ENCODE peak calls at places on chromosomes 5 and 9, in nine cellular contexts. F, Z, E, T, Q, V, K, A and D are unnamed samples.
A peak's percentile ranks its signal among the peaks of the same experiment; 100 is the strongest.

GRCh38 chr9:125659201-125659840 is 47.7 kb downstream of the MAPKAP1 start:
- DNase-seq in F (peak; percentile 38), Z (no peak), E (no peak), T (no peak), Q (no peak), V (no peak), K (no peak), A (no peak), D (no peak)

GRCh38 chr9:31336391-31336790 is 1048.1 kb upstream of the ACO1 start:
- DNase-seq in F (no peak), Z (no peak), E (no peak), T (no peak), Q (no peak), V (no peak), K (no peak), A (no peak), D (no peak)

GRCh38 chr9:115182264-115182663 is 64.3 kb upstream of the TNC start:
- DNase-seq in F (no peak), Z (no peak), E (no peak), T (no peak), Q (no peak), V (no peak), K (no peak), A (no peak), D (peak; percentile 33)

GRCh38 chr5:17248999-17249634 is 31.7 kb downstream of the BASP1 start:
- DNase-seq in F (peak; percentile 99), Z (no peak), E (no peak), T (peak; percentile 60), Q (no peak), V (peak; percentile 99), K (no peak), A (peak; percentile 84), D (no peak)

GRCh38 chr5:88452820-88453219 is 184.2 kb upstream of the TMEM161B start:
- DNase-seq in F (peak; percentile 4), Z (no peak), E (no peak), T (peak; percentile 49), Q (no peak), V (no peak), K (peak; percentile 27), A (no peak), D (peak; percentile 10)

GRCh38 chr5:36606437-36607113 is at the start of gene SLC1A3:
- DNase-seq in F (peak; percentile 68), Z (peak; percentile 74), E (no peak), T (peak; percentile 79), Q (peak; percentile 76), V (peak; percentile 79), K (peak; percentile 85), A (peak; percentile 85), D (peak; percentile 84)

GRCh38 chr5:52987711-52988329 is 1.3 kb upstream of the ITGA2 start:
- DNase-seq in F (peak; percentile 68), Z (peak; percentile 93), E (no peak), T (peak; percentile 69), Q (no peak), V (no peak), K (no peak), A (peak; percentile 100), D (no peak)

GRCh38 chr9:36319806-36320205 is 61.6 kb upstream of the GNE start:
- DNase-seq in F (no peak), Z (no peak), E (no peak), T (peak; percentile 68), Q (no peak), V (no peak), K (no peak), A (peak; percentile 90), D (no peak)

GRCh38 chr9:71766663-71767062 is 1.6 kb downstream of the CEMIP2 start:
- DNase-seq in F (no peak), Z (no peak), E (no peak), T (peak; percentile 70), Q (no peak), V (no peak), K (no peak), A (peak; percentile 74), D (no peak)

GRCh38 chr9:36836486-36836885 is 197.6 kb downstream of the PAX5 start:
- DNase-seq in F (no peak), Z (no peak), E (no peak), T (no peak), Q (no peak), V (no peak), K (no peak), A (no peak), D (no peak)

GRCh38 chr9:94175669-94176068 is 83.4 kb upstream of the ZNF169 start:
- DNase-seq in F (peak; percentile 26), Z (no peak), E (no peak), T (no peak), Q (no peak), V (no peak), K (no peak), A (no peak), D (no peak)

GRCh38 chr9:77099388-77099787 is 77.9 kb upstream of the VPS13A start:
- DNase-seq in F (no peak), Z (no peak), E (no peak), T (no peak), Q (no peak), V (no peak), K (no peak), A (no peak), D (no peak)

GRCh38 chr5:99020698-99021048 is 91.9 kb upstream of the CHD1 start:
- DNase-seq in F (no peak), Z (no peak), E (no peak), T (peak; percentile 24), Q (no peak), V (no peak), K (no peak), A (no peak), D (no peak)

GRCh38 chr5:124457901-124458300 is 288.5 kb downstream of the ZNF608 start:
- DNase-seq in F (no peak), Z (no peak), E (no peak), T (no peak), Q (no peak), V (no peak), K (no peak), A (no peak), D (no peak)
- H3K4me2 ChIP-seq in F (no peak overlapping the region), Z (no peak overlapping the region), E (no peak overlapping the region), T (no peak overlapping the region), Q (no peak overlapping the region), V (no peak overlapping the region), K (no peak overlapping the region), A (no peak overlapping the region), D (no peak overlapping the region)

GRCh38 chr9:131727184-131727785 is 12.6 kb downstream of the RAPGEF1 start:
- DNase-seq in F (peak; percentile 24), Z (no peak), E (no peak), T (peak; percentile 35), Q (no peak), V (peak; percentile 43), K (no peak), A (no peak), D (no peak)
- H4K20me1 ChIP-seq in F (peaks cover 65% of the 10 kb centered on the region), Z (no peaks in the 10 kb centered on the region), E (peaks cover 30% of the 10 kb centered on the region), T (peaks cover 30% of the 10 kb centered on the region), Q (no peaks in the 10 kb centered on the region), V (no peaks in the 10 kb centered on the region), K (peaks cover 34% of the 10 kb centered on the region), A (peaks cover 13% of the 10 kb centered on the region), D (peaks cover 23% of the 10 kb centered on the region)

DNA sequence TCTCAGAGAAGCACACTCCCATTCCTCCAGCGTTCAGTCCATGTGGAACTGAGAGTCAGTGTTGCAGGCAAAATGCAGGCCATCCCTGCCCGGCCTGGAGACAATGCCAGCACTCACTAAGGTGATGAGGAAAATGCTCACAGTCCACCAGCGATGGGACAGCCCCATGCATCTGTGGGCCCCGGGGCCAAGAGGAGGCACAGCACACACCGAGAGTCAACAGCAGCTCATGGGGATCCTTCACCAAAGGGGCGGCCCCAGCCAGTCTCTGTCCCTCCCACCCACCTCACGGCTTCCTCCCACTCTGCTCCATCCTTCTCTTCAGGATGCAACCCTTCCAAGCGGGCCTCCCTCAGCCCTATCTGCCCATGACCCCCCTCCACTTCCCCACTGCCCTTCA is 6.2 kb downstream of the SEMA4D start:
- DNase-seq in F (no peak), Z (no peak), E (no peak), T (no peak), Q (no peak), V (no peak), K (no peak), A (no peak), D (no peak)
- H3K36me3 ChIP-seq in F (no peaks in the 10 kb centered on the region), Z (no peaks in the 10 kb centered on the region), E (no peaks in the 10 kb centered on the region), T (no peaks in the 10 kb centered on the region), Q (peaks cover 3% of the 10 kb centered on the region), V (no peaks in the 10 kb centered on the region), K (no peaks in the 10 kb centered on the region), A (no peaks in the 10 kb centered on the region), D (no peaks in the 10 kb centered on the region)

DNA sequence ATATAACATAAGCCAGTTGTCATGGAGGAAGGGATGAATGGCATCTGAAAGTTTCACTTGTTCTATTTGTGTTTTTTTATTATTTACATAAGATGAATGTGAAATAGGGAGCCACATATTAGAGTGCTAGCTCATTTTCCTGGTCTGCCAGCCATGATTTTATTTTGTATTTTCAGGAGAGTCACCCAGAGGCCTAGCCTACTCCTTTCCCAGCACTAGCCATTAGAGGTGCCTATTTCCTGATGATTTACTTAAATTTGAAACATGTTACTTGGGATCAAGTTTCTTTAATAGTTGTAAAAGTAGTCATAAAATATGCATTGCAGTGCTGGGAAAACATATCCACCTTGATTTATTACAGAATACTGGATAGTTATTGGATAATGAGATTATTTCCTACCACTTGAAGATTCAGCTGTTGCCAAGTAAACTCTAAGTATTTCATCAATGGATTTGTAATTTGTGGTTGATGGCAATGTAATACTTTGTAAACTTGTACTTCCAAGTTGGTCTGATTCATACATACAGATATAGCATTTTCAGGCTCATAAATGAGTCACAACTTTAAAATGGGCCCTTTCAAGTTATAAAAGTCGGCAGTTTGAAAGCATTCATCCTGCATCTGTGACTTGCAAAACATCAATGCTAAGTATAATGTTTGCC is 50.8 kb downstream of the KCNN2 start:
- DNase-seq in F (peak; percentile 97), Z (peak; percentile 12), E (no peak), T (peak; percentile 58), Q (no peak), V (peak; percentile 97), K (no peak), A (peak; percentile 70), D (no peak)
- H3K4me2 ChIP-seq in F (no peak overlapping the region), Z (no peak overlapping the region), E (no peak overlapping the region), T (no peak overlapping the region), Q (no peak overlapping the region), V (peak overlapping the region; percentile 25), K (no peak overlapping the region), A (no peak overlapping the region), D (no peak overlapping the region)

DNA sequence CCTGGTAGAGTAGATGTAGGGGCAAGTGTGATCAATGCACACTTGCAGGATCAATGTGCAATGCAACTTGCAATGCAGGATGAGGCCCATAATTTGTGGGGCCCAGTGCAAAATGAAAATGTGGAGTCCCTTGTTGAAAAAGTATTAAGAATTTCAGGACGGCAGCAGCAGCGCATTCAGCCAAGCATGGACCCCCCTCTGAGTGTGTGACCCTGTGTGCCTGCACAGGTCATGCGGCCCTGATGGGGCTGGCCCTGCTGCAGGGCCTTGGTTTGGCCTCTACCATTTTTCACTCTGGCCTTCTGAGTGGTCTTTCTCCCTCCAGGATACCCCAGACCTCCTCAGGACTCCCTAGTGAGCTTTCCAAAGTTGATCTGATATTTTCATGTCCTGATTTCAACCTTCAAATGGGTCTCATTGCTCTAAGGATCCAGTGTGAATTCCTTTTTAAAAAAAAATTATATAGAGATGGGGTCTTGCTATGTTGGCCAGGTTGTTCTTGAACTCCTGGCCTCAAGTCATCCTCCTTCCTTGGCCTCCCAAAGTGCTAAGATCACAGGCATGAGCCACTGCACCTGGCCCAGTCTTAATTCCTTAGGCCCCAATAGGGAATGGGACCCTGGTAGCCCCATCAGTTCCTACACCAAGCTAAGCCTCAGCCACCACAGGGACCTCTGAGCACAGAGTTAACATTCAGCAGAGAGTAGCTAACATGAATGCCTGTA is 4.3 kb downstream of the ERGIC1 start:
- DNase-seq in F (no peak), Z (no peak), E (no peak), T (no peak), Q (no peak), V (no peak), K (no peak), A (no peak), D (no peak)
- H4K20me1 ChIP-seq in F (peaks cover 25% of the 10 kb centered on the region), Z (no peaks in the 10 kb centered on the region), E (peaks cover 14% of the 10 kb centered on the region), T (peaks cover under 1% of the 10 kb centered on the region), Q (peaks cover 25% of the 10 kb centered on the region), V (no peaks in the 10 kb centered on the region), K (peaks cover 86% of the 10 kb centered on the region), A (peaks cover 3% of the 10 kb centered on the region), D (peaks cover 49% of the 10 kb centered on the region)